ENCODE peak calls at places on chromosomes 4 and X, in nine cellular contexts. M, A, R, N, K, O, F, B and D are unnamed samples.

GRCh38 chr4:43903456-43903855 is 545.2 kb downstream of the KCTD8 start:
- DNase-seq in O (no peak), N (no peak), A (no peak), F (no peak), K (no peak), M (no peak), R (no peak), B (no peak), D (no peak)

GRCh38 chr4:52751349-52751911 is at the start of gene ERVMER34-1:
- DNase-seq in O (no peak), M (no peak), F (peak), B (peak), A (no peak), N (peak), R (peak), K (no peak), D (peak)

GRCh38 chrX:19544693-19545305 is 29.5 kb upstream of the MAP3K15 start:
- DNase-seq in N (peak), B (no peak), F (peak), R (no peak), A (peak), K (peak), O (no peak), M (peak), D (peak)

GRCh38 chr4:62560858-62561257 is 1360.7 kb downstream of the ADGRL3 start:
- DNase-seq in B (no peak), M (no peak), N (no peak), F (no peak), O (no peak), A (no peak), K (no peak), R (no peak), D (no peak)

GRCh38 chr4:38002451-38003071 is 42.4 kb downstream of the PTTG2 start:
- DNase-seq in M (no peak), O (no peak), B (no peak), A (no peak), F (no peak), K (no peak), R (no peak), N (peak), D (peak)

GRCh38 chr4:30792616-30793015 is 72.4 kb downstream of the PCDH7 start:
- DNase-seq in K (no peak), N (no peak), F (no peak), A (no peak), M (no peak), O (no peak), R (no peak), B (no peak), D (no peak)

GRCh38 chr4:129342820-129343219 is 246.9 kb downstream of the C4orf33 start:
- DNase-seq in R (no peak), F (no peak), N (peak), B (no peak), A (no peak), M (no peak), K (peak), O (peak), D (peak)

GRCh38 chrX:149992918-149993317 is 54.6 kb upstream of the EOLA2 start:
- DNase-seq in A (no peak), F (no peak), B (no peak), N (no peak), R (no peak), K (no peak), O (no peak), M (no peak), D (no peak)

GRCh38 chrX:152637649-152638442 is at the start of gene GABRQ:
- DNase-seq in M (no peak), B (peak), K (no peak), N (peak), F (peak), R (peak), O (no peak), A (no peak), D (no peak)

GRCh38 chr4:3720461-3720860 is 45.7 kb upstream of the ADRA2C start:
- DNase-seq in F (no peak), N (no peak), R (no peak), B (no peak), M (no peak), A (no peak), O (no peak), K (no peak), D (no peak)

GRCh38 chr4:151322565-151322964 is 2.8 kb downstream of the SH3D19 start:
- DNase-seq in B (no peak), K (no peak), A (no peak), O (peak), F (no peak), M (no peak), R (no peak), N (peak), D (peak)

GRCh38 chr4:6568148-6568547 is 6.8 kb upstream of the MAN2B2 start:
- DNase-seq in O (no peak), F (no peak), N (no peak), K (no peak), M (no peak), A (no peak), B (no peak), R (no peak), D (no peak)

GRCh38 chr4:184471872-184472539 is 2.3 kb downstream of the IRF2 start:
- DNase-seq in B (no peak), F (no peak), O (no peak), M (no peak), K (no peak), A (peak), R (no peak), N (peak), D (peak)

GRCh38 chr4:20408596-20408995 is 156.9 kb downstream of the SLIT2 start:
- DNase-seq in M (no peak), F (no peak), B (no peak), R (no peak), K (no peak), N (peak), A (no peak), O (no peak), D (no peak)

GRCh38 chr4:165612936-165613335 is 234.1 kb downstream of the CPE start:
- DNase-seq in F (no peak), R (no peak), K (no peak), B (no peak), O (no peak), M (no peak), N (no peak), A (no peak), D (no peak)

GRCh38 chr4:139665690-139666529 is at the start of gene MGST2:
- DNase-seq in N (peak), K (peak), M (no peak), R (peak), F (no peak), B (peak), A (peak), O (no peak), D (peak)

GRCh38 chr4:140947507-140947906 is 185.8 kb downstream of the RNF150 start:
- DNase-seq in R (no peak), N (peak), M (no peak), K (no peak), F (no peak), A (no peak), B (no peak), O (no peak), D (no peak)

GRCh38 chrX:48459483-48459882 is 10.6 kb downstream of the SLC38A5 start:
- DNase-seq in K (no peak), O (no peak), M (no peak), N (no peak), A (no peak), R (no peak), F (no peak), B (no peak), D (no peak)

GRCh38 chr4:41448935-41449334 is 89.0 kb upstream of the LIMCH1 start:
- DNase-seq in O (no peak), K (peak), A (no peak), B (peak), N (no peak), F (no peak), R (no peak), M (peak), D (peak)

GRCh38 chr4:75154994-75155393 is 222.1 kb downstream of the PARM1 start:
- DNase-seq in B (no peak), R (no peak), M (no peak), F (no peak), K (no peak), A (no peak), N (no peak), O (no peak), D (no peak)

GRCh38 chr4:76279462-76279861 is 27.1 kb upstream of the STBD1 start:
- DNase-seq in K (no peak), M (no peak), R (no peak), A (no peak), N (no peak), B (no peak), F (no peak), O (no peak), D (no peak)
- TF ChIP-seq CTCF in K (no peak), M (peak), R (no peak), A (no peak), N (no peak), B (no peak), F (no peak), O (no peak), D (no peak)

GRCh38 chr4:126777649-126778048 is 855.1 kb upstream of the INTU start:
- DNase-seq in F (no peak), A (no peak), K (no peak), M (peak), R (no peak), O (peak), N (peak), B (no peak), D (peak)

GRCh38 chr4:126778348-126778747 is 854.4 kb upstream of the INTU start:
- DNase-seq in K (no peak), B (no peak), O (peak), A (no peak), F (peak), R (no peak), M (no peak), N (peak), D (peak)

GRCh38 chr4:126776361-126776760 is 856.4 kb upstream of the INTU start:
- DNase-seq in B (no peak), F (no peak), A (no peak), R (no peak), M (no peak), N (no peak), K (no peak), O (no peak), D (no peak)

GRCh38 chr4:126779001-126779400 is 853.8 kb upstream of the INTU start:
- DNase-seq in M (no peak), A (no peak), O (no peak), R (no peak), B (no peak), F (no peak), N (no peak), K (no peak), D (no peak)

GRCh38 chr4:126779446-126780166 is 853.2 kb upstream of the INTU start:
- DNase-seq in B (no peak), R (peak), N (no peak), K (no peak), O (no peak), A (no peak), F (no peak), M (no peak), D (peak)
- H3K4me3 ChIP-seq in B (no peak), R (no peak), N (no peak), K (no peak), O (peak), A (no peak), F (no peak), M (no peak), D (peak)

GRCh38 chr4:32147446-32148064 is 1427.4 kb downstream of the PCDH7 start:
- DNase-seq in M (no peak), K (no peak), R (no peak), A (no peak), O (no peak), B (no peak), F (no peak), N (no peak), D (no peak)

GRCh38 chr4:32140636-32141035 is 1420.5 kb downstream of the PCDH7 start:
- DNase-seq in F (no peak), A (no peak), R (no peak), K (no peak), M (no peak), N (peak), O (peak), B (no peak), D (peak)

GRCh38 chr4:32142075-32142474 is 1421.9 kb downstream of the PCDH7 start:
- DNase-seq in M (no peak), N (no peak), A (no peak), F (no peak), O (no peak), B (no peak), R (no peak), K (no peak), D (no peak)

GRCh38 chr4:32148120-32148666 is 1428.0 kb downstream of the PCDH7 start:
- DNase-seq in R (no peak), B (no peak), A (no peak), F (no peak), N (peak), K (no peak), M (no peak), O (no peak), D (no peak)

GRCh38 chr4:32145987-32146386 is 1425.8 kb downstream of the PCDH7 start:
- DNase-seq in B (no peak), K (no peak), A (no peak), O (no peak), R (no peak), N (no peak), M (no peak), F (no peak), D (no peak)
- TF ChIP-seq CTCF in B (no peak), K (no peak), A (no peak), O (no peak), R (no peak), N (no peak), M (no peak), F (no peak), D (no peak)

DNA sequence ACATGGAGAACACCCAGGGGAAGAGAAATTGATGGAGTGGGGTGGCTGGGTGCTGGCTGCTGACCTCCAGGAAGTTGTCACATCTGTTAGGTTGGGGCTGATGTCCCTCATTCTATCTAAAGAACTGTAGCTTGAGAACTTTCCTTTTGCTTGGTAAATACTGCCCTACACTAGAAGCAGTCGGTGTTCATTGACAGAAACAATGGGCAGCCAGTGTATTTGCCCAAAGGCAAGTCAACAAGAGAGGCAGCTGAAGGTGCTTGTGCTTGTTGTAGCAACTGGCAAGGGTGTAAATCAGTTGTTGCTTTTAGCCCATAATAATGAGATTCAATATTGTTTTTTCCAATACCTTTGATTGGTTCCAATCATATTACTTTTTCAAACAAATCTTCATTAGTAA is 956 bp downstream of the TMEM154 start:
- DNase-seq in A (no peak), F (no peak), B (no peak), K (no peak), N (peak), O (no peak), M (no peak), R (no peak), D (no peak)
- H3K4me3 ChIP-seq in A (peak), F (no peak), B (peak), K (no peak), N (peak), O (no peak), M (peak), R (no peak), D (peak)

GRCh38 chr4:993111-994029 is at the start of gene SLC26A1:
- DNase-seq in R (peak), N (no peak), K (peak), F (no peak), M (no peak), B (no peak), O (no peak), A (no peak), D (no peak)

GRCh38 chr4:997375-998071 is 4.3 kb upstream of the SLC26A1 start:
- DNase-seq in K (no peak), N (no peak), M (no peak), A (no peak), B (no peak), R (peak), O (no peak), F (no peak), D (no peak)

GRCh38 chr4:996994-997374 is 3.8 kb upstream of the SLC26A1 start:
- DNase-seq in F (no peak), O (no peak), R (peak), M (no peak), K (no peak), N (no peak), B (no peak), A (no peak), D (no peak)

GRCh38 chr4:996030-996993 is 3.1 kb upstream of the SLC26A1 start:
- DNase-seq in K (no peak), A (no peak), R (peak), O (no peak), F (no peak), M (no peak), N (no peak), B (no peak), D (no peak)

GRCh38 chr4:995311-996026 is 2.3 kb upstream of the SLC26A1 start:
- DNase-seq in M (no peak), O (no peak), B (no peak), R (peak), A (no peak), K (no peak), N (no peak), F (no peak), D (no peak)
- TF ChIP-seq CTCF in M (no peak), O (no peak), B (no peak), R (no peak), A (no peak), K (peak), N (peak), F (no peak), D (no peak)